ENCODE peak calls at places on chromosomes 11 and 22, in four cellular contexts. G, T, Q and L are unnamed samples.

GRCh38 chr11:1919428-1920127 is at the start of gene TNNT3:
- DNase-seq in Q (no peak), G (no peak), T (no peak), L (no peak)

GRCh38 chr22:26615149-26615548 is 2.7 kb downstream of the CRYBB1 start:
- DNase-seq in T (no peak), G (no peak), Q (no peak), L (no peak)

GRCh38 chr11:73480677-73481076 is 104.5 kb downstream of the RELT start:
- DNase-seq in Q (no peak), G (no peak), T (peak), L (no peak)

GRCh38 chr11:66176650-66177049 is 91.8 kb upstream of the RAB1B start:
- DNase-seq in T (no peak), Q (no peak), G (no peak), L (no peak)

GRCh38 chr11:2572491-2573239 is 127.1 kb downstream of the KCNQ1OT1 start:
- DNase-seq in Q (no peak), G (no peak), T (no peak), L (no peak)

GRCh38 chr11:121892863-121893262 is 223.2 kb downstream of the BLID start:
- DNase-seq in G (no peak), Q (no peak), T (peak), L (no peak)

GRCh38 chr11:96278039-96278897 is 64.7 kb downstream of the MAML2 start:
- DNase-seq in Q (no peak), G (no peak), T (peak), L (no peak)

GRCh38 chr11:46414466-46414796 is 22.9 kb upstream of the CHRM4 start:
- DNase-seq in G (no peak), Q (no peak), T (no peak), L (no peak)

GRCh38 chr22:20986365-20986764 is 4.3 kb downstream of the LZTR1 start:
- DNase-seq in T (no peak), G (no peak), Q (no peak), L (no peak)

GRCh38 chr11:2664331-2664730 is 35.5 kb downstream of the KCNQ1OT1 start:
- DNase-seq in T (no peak), Q (no peak), G (no peak), L (no peak)

GRCh38 chr11:59178401-59178800 is 6.5 kb downstream of the DTX4 start:
- DNase-seq in G (no peak), T (no peak), Q (no peak), L (no peak)

GRCh38 chr22:32269316-32269715 is 14.2 kb upstream of the SLC5A4 start:
- DNase-seq in T (no peak), Q (no peak), G (no peak), L (no peak)

GRCh38 chr22:42090596-42091445 is at the start of gene NDUFA6:
- DNase-seq in T (peak), Q (peak), G (peak), L (peak)